ENCODE peak calls at places on chromosome X, in ten cellular contexts. M, R, N, C, T, K, A, Z, U and W are unnamed samples.

GRCh38 chrX:71111141-71111843 is at the start of gene IL2RG:
- DNase-seq in M (no peak), R (no peak), Z (no peak), N (no peak), A (no peak), U (no peak), C (peak), K (peak), T (no peak), W (peak)

GRCh38 chrX:155893513-155893912 is 12.4 kb downstream of the VAMP7 start:
- DNase-seq in C (no peak), Z (no peak), R (no peak), K (no peak), T (no peak), M (no peak), N (no peak), A (no peak), U (no peak), W (no peak)

GRCh38 chrX:916235-916609 is 285.6 kb downstream of the SHOX start:
- DNase-seq in U (no peak), T (peak), K (no peak), A (no peak), Z (no peak), R (no peak), N (no peak), M (no peak), C (no peak), W (no peak)

GRCh38 chrX:153908219-153908875 is 3.9 kb downstream of the AVPR2 start:
- DNase-seq in C (no peak), A (no peak), T (no peak), M (no peak), R (no peak), K (no peak), U (no peak), Z (no peak), N (no peak), W (no peak)

GRCh38 chrX:56572975-56573374 is 9.5 kb downstream of the UBQLN2 start:
- DNase-seq in T (no peak), A (no peak), Z (no peak), C (no peak), U (no peak), M (no peak), N (no peak), K (no peak), R (no peak), W (no peak)

GRCh38 chrX:121579016-121579760 is 531.8 kb downstream of the GLUD2 start:
- DNase-seq in C (no peak), K (peak), A (no peak), T (peak), M (no peak), U (peak), N (no peak), R (peak), Z (no peak), W (no peak)

GRCh38 chrX:148942754-148943153 is 442.3 kb downstream of the AFF2 start:
- DNase-seq in Z (no peak), U (no peak), A (no peak), C (no peak), K (no peak), R (no peak), N (no peak), T (no peak), M (no peak), W (no peak)

GRCh38 chrX:101552714-101553113 is 2.4 kb downstream of the ARMCX1 start:
- DNase-seq in U (no peak), A (no peak), T (no peak), Z (no peak), M (no peak), K (no peak), N (no peak), R (no peak), C (no peak), W (no peak)

GRCh38 chrX:16711219-16712115 is 1.0 kb downstream of the CTPS2 start:
- DNase-seq in Z (peak), M (no peak), C (no peak), U (no peak), T (peak), A (no peak), R (peak), K (peak), N (no peak), W (no peak)